ENCODE peak calls at places on chromosome 3, in ten cellular contexts. One of them, this sample, is unnamed.

GRCh38 chr3:16318216-16318615 is 53.2 kb downstream of the OXNAD1 start:
- DNase-seq in mucosa of descending colon: no peak
- DNase-seq in fibroblast of the aortic adventitia: peak
- DNase-seq in CD4-positive, alpha-beta T cell: no peak
- DNase-seq in lower leg skin: no peak
- DNase-seq in fibroblast of mammary gland: peak
- DNase-seq in type B pancreatic cell: no peak
- DNase-seq in fibroblast of pulmonary artery: peak
- DNase-seq in omental fat pad: no peak
- DNase-seq in left ventricle myocardium inferior: no peak
- DNase-seq in this sample: no peak

GRCh38 chr3:115401298-115401697 is 222.0 kb upstream of the GAP43 start:
- DNase-seq in mucosa of descending colon: no peak
- DNase-seq in fibroblast of the aortic adventitia: peak
- DNase-seq in CD4-positive, alpha-beta T cell: no peak
- DNase-seq in lower leg skin: no peak
- DNase-seq in fibroblast of mammary gland: peak
- DNase-seq in type B pancreatic cell: no peak
- DNase-seq in fibroblast of pulmonary artery: peak
- DNase-seq in omental fat pad: no peak
- DNase-seq in left ventricle myocardium inferior: no peak
- DNase-seq in this sample: no peak

GRCh38 chr3:43155464-43156121 is 49.7 kb upstream of the POMGNT2 start:
- DNase-seq in mucosa of descending colon: peak
- DNase-seq in fibroblast of the aortic adventitia: peak
- DNase-seq in CD4-positive, alpha-beta T cell: no peak
- DNase-seq in lower leg skin: peak
- DNase-seq in fibroblast of mammary gland: peak
- DNase-seq in type B pancreatic cell: no peak
- DNase-seq in fibroblast of pulmonary artery: peak
- DNase-seq in omental fat pad: no peak
- DNase-seq in left ventricle myocardium inferior: peak
- DNase-seq in this sample: no peak

GRCh38 chr3:111076732-111077131 is 5.1 kb downstream of the NECTIN3 start:
- DNase-seq in mucosa of descending colon: no peak
- DNase-seq in fibroblast of the aortic adventitia: no peak
- DNase-seq in CD4-positive, alpha-beta T cell: no peak
- DNase-seq in lower leg skin: no peak
- DNase-seq in fibroblast of mammary gland: no peak
- DNase-seq in type B pancreatic cell: no peak
- DNase-seq in fibroblast of pulmonary artery: no peak
- DNase-seq in omental fat pad: no peak
- DNase-seq in left ventricle myocardium inferior: no peak
- DNase-seq in this sample: no peak

GRCh38 chr3:65732060-65732933 is 306.4 kb downstream of the MAGI1 start:
- DNase-seq in mucosa of descending colon: no peak
- DNase-seq in fibroblast of the aortic adventitia: peak
- DNase-seq in CD4-positive, alpha-beta T cell: no peak
- DNase-seq in lower leg skin: no peak
- DNase-seq in fibroblast of mammary gland: peak
- DNase-seq in type B pancreatic cell: no peak
- DNase-seq in fibroblast of pulmonary artery: peak
- DNase-seq in omental fat pad: no peak
- DNase-seq in left ventricle myocardium inferior: no peak
- DNase-seq in this sample: no peak

GRCh38 chr3:11509175-11510000 is 134.3 kb downstream of the VGLL4 start:
- DNase-seq in mucosa of descending colon: peak
- DNase-seq in fibroblast of the aortic adventitia: peak
- DNase-seq in CD4-positive, alpha-beta T cell: no peak
- DNase-seq in lower leg skin: peak
- DNase-seq in fibroblast of mammary gland: peak
- DNase-seq in type B pancreatic cell: no peak
- DNase-seq in fibroblast of pulmonary artery: peak
- DNase-seq in omental fat pad: no peak
- DNase-seq in left ventricle myocardium inferior: peak
- DNase-seq in this sample: peak

GRCh38 chr3:125163739-125164601 is 48.6 kb downstream of the SLC12A8 start:
- DNase-seq in mucosa of descending colon: peak
- DNase-seq in fibroblast of the aortic adventitia: peak
- DNase-seq in CD4-positive, alpha-beta T cell: no peak
- DNase-seq in lower leg skin: peak
- DNase-seq in fibroblast of mammary gland: peak
- DNase-seq in type B pancreatic cell: no peak
- DNase-seq in fibroblast of pulmonary artery: no peak
- DNase-seq in omental fat pad: no peak
- DNase-seq in left ventricle myocardium inferior: no peak
- DNase-seq in this sample: no peak

GRCh38 chr3:61948699-61949305 is 387.4 kb downstream of the PTPRG start:
- DNase-seq in mucosa of descending colon: no peak
- DNase-seq in fibroblast of the aortic adventitia: no peak
- DNase-seq in CD4-positive, alpha-beta T cell: no peak
- DNase-seq in lower leg skin: no peak
- DNase-seq in fibroblast of mammary gland: no peak
- DNase-seq in type B pancreatic cell: no peak
- DNase-seq in fibroblast of pulmonary artery: no peak
- DNase-seq in omental fat pad: no peak
- DNase-seq in left ventricle myocardium inferior: no peak
- DNase-seq in this sample: no peak

GRCh38 chr3:108124337-108125150 is 33.7 kb upstream of the CD47 start:
- DNase-seq in mucosa of descending colon: no peak
- DNase-seq in fibroblast of the aortic adventitia: no peak
- DNase-seq in CD4-positive, alpha-beta T cell: peak
- DNase-seq in lower leg skin: no peak
- DNase-seq in fibroblast of mammary gland: no peak
- DNase-seq in type B pancreatic cell: no peak
- DNase-seq in fibroblast of pulmonary artery: peak
- DNase-seq in omental fat pad: no peak
- DNase-seq in left ventricle myocardium inferior: no peak
- DNase-seq in this sample: no peak

GRCh38 chr3:115698851-115699535 is 75.7 kb downstream of the GAP43 start:
- DNase-seq in mucosa of descending colon: no peak
- DNase-seq in fibroblast of the aortic adventitia: no peak
- DNase-seq in CD4-positive, alpha-beta T cell: no peak
- DNase-seq in lower leg skin: no peak
- DNase-seq in fibroblast of mammary gland: no peak
- DNase-seq in type B pancreatic cell: no peak
- DNase-seq in fibroblast of pulmonary artery: peak
- DNase-seq in omental fat pad: no peak
- DNase-seq in left ventricle myocardium inferior: no peak
- DNase-seq in this sample: no peak

GRCh38 chr3:65436580-65436979 is 602.1 kb downstream of the MAGI1 start:
- DNase-seq in mucosa of descending colon: no peak
- DNase-seq in fibroblast of the aortic adventitia: no peak
- DNase-seq in CD4-positive, alpha-beta T cell: no peak
- DNase-seq in lower leg skin: no peak
- DNase-seq in fibroblast of mammary gland: peak
- DNase-seq in type B pancreatic cell: no peak
- DNase-seq in fibroblast of pulmonary artery: peak
- DNase-seq in omental fat pad: no peak
- DNase-seq in left ventricle myocardium inferior: no peak
- DNase-seq in this sample: no peak

GRCh38 chr3:80087769-80088168 is 320.0 kb upstream of the ROBO1 start:
- DNase-seq in mucosa of descending colon: no peak
- DNase-seq in fibroblast of the aortic adventitia: peak
- DNase-seq in CD4-positive, alpha-beta T cell: no peak
- DNase-seq in lower leg skin: no peak
- DNase-seq in fibroblast of mammary gland: peak
- DNase-seq in type B pancreatic cell: no peak
- DNase-seq in fibroblast of pulmonary artery: peak
- DNase-seq in omental fat pad: no peak
- DNase-seq in left ventricle myocardium inferior: no peak
- DNase-seq in this sample: no peak

GRCh38 chr3:194404365-194405140 is 5.5 kb upstream of the GP5 start:
- DNase-seq in mucosa of descending colon: no peak
- DNase-seq in fibroblast of the aortic adventitia: peak
- DNase-seq in CD4-positive, alpha-beta T cell: no peak
- DNase-seq in lower leg skin: no peak
- DNase-seq in fibroblast of mammary gland: peak
- DNase-seq in type B pancreatic cell: no peak
- DNase-seq in fibroblast of pulmonary artery: peak
- DNase-seq in omental fat pad: no peak
- DNase-seq in left ventricle myocardium inferior: no peak
- DNase-seq in this sample: no peak

GRCh38 chr3:134267996-134268395 is 17.3 kb upstream of the RYK start:
- DNase-seq in mucosa of descending colon: no peak
- DNase-seq in fibroblast of the aortic adventitia: no peak
- DNase-seq in CD4-positive, alpha-beta T cell: no peak
- DNase-seq in lower leg skin: no peak
- DNase-seq in fibroblast of mammary gland: no peak
- DNase-seq in type B pancreatic cell: no peak
- DNase-seq in fibroblast of pulmonary artery: no peak
- DNase-seq in omental fat pad: no peak
- DNase-seq in left ventricle myocardium inferior: no peak
- DNase-seq in this sample: no peak

GRCh38 chr3:14413381-14414071 is 11.1 kb downstream of the SLC6A6 start:
- DNase-seq in mucosa of descending colon: no peak
- DNase-seq in fibroblast of the aortic adventitia: no peak
- DNase-seq in CD4-positive, alpha-beta T cell: no peak
- DNase-seq in lower leg skin: no peak
- DNase-seq in fibroblast of mammary gland: peak
- DNase-seq in type B pancreatic cell: no peak
- DNase-seq in fibroblast of pulmonary artery: no peak
- DNase-seq in omental fat pad: no peak
- DNase-seq in left ventricle myocardium inferior: no peak
- DNase-seq in this sample: no peak

DNA sequence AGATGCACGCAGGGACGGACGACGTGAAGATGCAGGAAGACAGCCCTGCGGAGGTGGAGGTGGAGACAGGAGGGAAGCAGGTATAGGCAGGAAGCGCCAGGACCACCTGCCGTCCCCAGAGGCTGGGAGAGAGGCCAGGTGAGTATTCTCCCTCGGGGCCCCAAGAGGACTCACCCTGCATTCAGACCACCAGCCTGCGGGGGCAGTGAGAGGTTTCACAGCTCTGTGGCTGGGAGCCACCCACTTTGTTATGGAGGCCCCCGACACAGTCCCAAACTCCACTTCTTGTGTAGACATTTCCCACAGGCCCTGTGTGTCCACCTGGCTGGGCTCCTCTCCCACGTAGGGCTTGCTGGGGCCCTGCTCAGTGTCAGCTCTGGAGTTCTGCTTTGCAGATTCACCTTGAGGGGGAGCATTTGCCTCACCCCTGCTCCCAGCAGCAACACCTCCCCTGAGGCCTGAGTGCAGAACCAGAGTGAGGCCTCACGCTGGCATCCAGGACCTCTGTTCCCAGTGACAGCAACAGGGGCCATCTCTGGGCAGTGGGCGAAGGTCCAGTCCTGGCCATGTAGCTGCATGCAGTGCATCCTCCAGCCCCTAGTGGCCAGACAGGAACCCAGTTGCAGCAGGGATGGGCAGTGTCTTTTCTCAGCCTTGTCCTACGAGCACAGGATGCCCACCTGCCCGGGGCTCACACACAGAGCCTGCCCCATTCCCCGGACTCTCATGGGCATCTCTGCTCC is 119.4 kb upstream of the IQSEC1 start:
- DNase-seq in mucosa of descending colon: no peak
- DNase-seq in fibroblast of the aortic adventitia: no peak
- DNase-seq in CD4-positive, alpha-beta T cell: no peak
- DNase-seq in lower leg skin: no peak
- DNase-seq in fibroblast of mammary gland: no peak
- DNase-seq in type B pancreatic cell: no peak
- DNase-seq in fibroblast of pulmonary artery: no peak
- DNase-seq in omental fat pad: no peak
- DNase-seq in left ventricle myocardium inferior: no peak
- DNase-seq in this sample: no peak
- TF ChIP-seq CTCF in mucosa of descending colon: no peak
- TF ChIP-seq CTCF in fibroblast of the aortic adventitia: peak
- TF ChIP-seq CTCF in CD4-positive, alpha-beta T cell: no peak
- TF ChIP-seq CTCF in lower leg skin: no peak
- TF ChIP-seq CTCF in fibroblast of mammary gland: peak
- TF ChIP-seq CTCF in type B pancreatic cell: peak
- TF ChIP-seq CTCF in fibroblast of pulmonary artery: peak
- TF ChIP-seq CTCF in omental fat pad: no peak
- TF ChIP-seq CTCF in left ventricle myocardium inferior: peak
- TF ChIP-seq CTCF in this sample: no peak

DNA sequence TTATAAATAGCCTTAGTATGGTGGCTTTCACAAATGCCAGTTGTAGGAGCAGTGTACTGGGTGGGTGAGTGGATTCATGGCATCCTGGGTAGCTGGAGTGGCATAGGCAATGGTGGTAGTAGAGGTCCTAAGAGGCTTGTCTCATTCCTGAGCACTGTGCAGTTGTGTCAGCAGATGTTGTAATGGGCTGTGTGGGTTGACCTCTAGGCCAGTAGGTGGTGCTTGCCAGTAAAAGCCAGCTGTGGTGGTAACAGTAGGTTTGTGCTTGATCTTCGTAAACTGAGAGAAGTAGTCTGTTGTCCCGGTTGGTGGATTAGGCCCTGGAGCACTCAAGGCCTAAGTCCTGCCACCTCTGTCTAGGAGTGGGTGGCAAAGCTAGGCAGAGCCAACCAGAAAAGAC is 149.7 kb upstream of the SUCLG2 start:
- DNase-seq in mucosa of descending colon: no peak
- DNase-seq in fibroblast of the aortic adventitia: no peak
- DNase-seq in CD4-positive, alpha-beta T cell: no peak
- DNase-seq in lower leg skin: no peak
- DNase-seq in fibroblast of mammary gland: no peak
- DNase-seq in type B pancreatic cell: no peak
- DNase-seq in fibroblast of pulmonary artery: no peak
- DNase-seq in omental fat pad: no peak
- DNase-seq in left ventricle myocardium inferior: no peak
- DNase-seq in this sample: no peak
- TF ChIP-seq CTCF in mucosa of descending colon: no peak
- TF ChIP-seq CTCF in fibroblast of the aortic adventitia: no peak
- TF ChIP-seq CTCF in CD4-positive, alpha-beta T cell: no peak
- TF ChIP-seq CTCF in lower leg skin: no peak
- TF ChIP-seq CTCF in fibroblast of mammary gland: no peak
- TF ChIP-seq CTCF in type B pancreatic cell: no peak
- TF ChIP-seq CTCF in fibroblast of pulmonary artery: no peak
- TF ChIP-seq CTCF in omental fat pad: no peak
- TF ChIP-seq CTCF in left ventricle myocardium inferior: no peak
- TF ChIP-seq CTCF in this sample: no peak

GRCh38 chr3:47882338-47882737 is 79.4 kb downstream of the DHX30 start:
- DNase-seq in mucosa of descending colon: no peak
- DNase-seq in fibroblast of the aortic adventitia: no peak
- DNase-seq in CD4-positive, alpha-beta T cell: no peak
- DNase-seq in lower leg skin: no peak
- DNase-seq in fibroblast of mammary gland: no peak
- DNase-seq in type B pancreatic cell: no peak
- DNase-seq in fibroblast of pulmonary artery: no peak
- DNase-seq in omental fat pad: no peak
- DNase-seq in left ventricle myocardium inferior: no peak
- DNase-seq in this sample: no peak
- TF ChIP-seq CTCF in mucosa of descending colon: no peak
- TF ChIP-seq CTCF in fibroblast of the aortic adventitia: peak
- TF ChIP-seq CTCF in CD4-positive, alpha-beta T cell: no peak
- TF ChIP-seq CTCF in lower leg skin: no peak
- TF ChIP-seq CTCF in fibroblast of mammary gland: no peak
- TF ChIP-seq CTCF in type B pancreatic cell: peak
- TF ChIP-seq CTCF in fibroblast of pulmonary artery: no peak
- TF ChIP-seq CTCF in omental fat pad: no peak
- TF ChIP-seq CTCF in left ventricle myocardium inferior: no peak
- TF ChIP-seq CTCF in this sample: no peak

DNA sequence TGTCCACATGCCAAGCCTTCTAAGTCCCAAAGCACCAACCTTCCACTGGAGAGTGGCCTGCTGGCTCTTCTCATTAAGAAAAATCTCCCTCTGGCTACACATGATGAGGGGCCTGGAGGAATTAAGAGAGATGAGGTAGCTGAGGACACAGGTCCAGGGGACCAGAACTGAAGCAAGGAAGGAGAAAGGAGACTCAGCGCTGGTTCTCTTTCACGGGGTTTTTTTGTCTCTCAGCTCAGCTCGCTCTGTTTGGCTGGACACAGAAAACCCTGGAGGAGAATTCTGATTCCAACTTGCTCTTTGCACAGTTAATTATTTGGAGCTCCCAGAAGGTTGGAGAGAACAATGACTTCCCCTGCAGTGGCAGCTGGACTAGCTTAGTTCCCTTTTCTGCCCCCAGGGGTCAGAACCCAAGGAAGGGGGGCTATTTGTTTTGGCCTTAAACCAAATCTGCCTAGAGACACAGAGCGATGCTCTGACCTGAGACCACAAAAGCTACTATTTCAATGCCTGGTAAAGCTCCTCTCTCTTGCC is 507.6 kb downstream of the FHIT start:
- DNase-seq in mucosa of descending colon: no peak
- DNase-seq in fibroblast of the aortic adventitia: no peak
- DNase-seq in CD4-positive, alpha-beta T cell: no peak
- DNase-seq in lower leg skin: no peak
- DNase-seq in fibroblast of mammary gland: no peak
- DNase-seq in type B pancreatic cell: no peak
- DNase-seq in fibroblast of pulmonary artery: no peak
- DNase-seq in omental fat pad: no peak
- DNase-seq in left ventricle myocardium inferior: no peak
- DNase-seq in this sample: no peak
- TF ChIP-seq CTCF in mucosa of descending colon: no peak
- TF ChIP-seq CTCF in fibroblast of the aortic adventitia: no peak
- TF ChIP-seq CTCF in CD4-positive, alpha-beta T cell: no peak
- TF ChIP-seq CTCF in lower leg skin: no peak
- TF ChIP-seq CTCF in fibroblast of mammary gland: no peak
- TF ChIP-seq CTCF in type B pancreatic cell: peak
- TF ChIP-seq CTCF in fibroblast of pulmonary artery: no peak
- TF ChIP-seq CTCF in omental fat pad: no peak
- TF ChIP-seq CTCF in left ventricle myocardium inferior: peak
- TF ChIP-seq CTCF in this sample: no peak

This sample was measured in breast epithelium.